ENCODE peak calls at places on chromosomes 12 and 14, in nine cellular contexts. C is fibroblast of pulmonary artery, N is astrocyte of the cerebellum, D is GM04504, S is skeletal muscle cell, M is dorsolateral prefrontal cortex, Z is NCI-H1694 treated with DMSO at 0.1 percent for 48 hours, O is NCI-H446 treated with DMSO at 0.1 percent for 48 hours, X is T-helper 1 cell. H is an unnamed sample.

GRCh38 chr12:6761849-6762248 is 4.3 kb upstream of the PTMS start:
- DNase-seq in C (no peak), N (no peak), D (no peak), S (no peak), M (no peak), Z (no peak), O (no peak), X (no peak), H (no peak)

GRCh38 chr14:101064718-101065117 is 161.2 kb upstream of the RTL1 start:
- DNase-seq in C (no peak), N (no peak), D (no peak), S (no peak), M (no peak), Z (no peak), O (no peak), X (no peak), H (no peak)

GRCh38 chr12:95731519-95731958 is 59.0 kb downstream of the NTN4 start:
- DNase-seq in C (no peak), N (no peak), D (no peak), S (no peak), M (no peak), Z (no peak), O (no peak), X (no peak), H (no peak)

GRCh38 chr12:50699149-50699548 is 64.8 kb upstream of the ATF1 start:
- DNase-seq in C (no peak), N (no peak), D (no peak), S (no peak), M (no peak), Z (no peak), O (no peak), X (no peak), H (no peak)

GRCh38 chr14:51167587-51168219 is 72.3 kb upstream of the TMX1 start:
- DNase-seq in C (peak; percentile 61), N (no peak), D (no peak), S (peak; percentile 75), M (no peak), Z (no peak), O (no peak), X (no peak), H (no peak)

GRCh38 chr12:115017346-115017745 is 333.4 kb upstream of the TBX3 start:
- DNase-seq in C (no peak), N (no peak), D (no peak), S (no peak), M (no peak), Z (no peak), O (no peak), X (no peak), H (no peak)

GRCh38 chr12:85275359-85275758 is 4.7 kb upstream of the ALX1 start:
- DNase-seq in C (no peak), N (no peak), D (no peak), S (no peak), M (no peak), Z (no peak), O (peak; percentile 20), X (no peak), H (no peak)

GRCh38 chr12:122031342-122032216 is 9.9 kb downstream of the BCL7A start:
- DNase-seq in C (peak; percentile 39), N (no peak), D (no peak), S (no peak), M (no peak), Z (peak; percentile 8), O (no peak), X (no peak), H (peak; percentile 33)

GRCh38 chr14:88163731-88164255 is 158.9 kb downstream of the GPR65 start:
- DNase-seq in C (no peak), N (no peak), D (no peak), S (no peak), M (no peak), Z (no peak), O (no peak), X (no peak), H (no peak)

GRCh38 chr12:8946733-8947132 is 2.7 kb downstream of the M6PR start:
- DNase-seq in C (no peak), N (no peak), D (no peak), S (no peak), M (no peak), Z (no peak), O (no peak), X (no peak), H (no peak)

GRCh38 chr14:73238262-73238852 is 1.1 kb downstream of the PAPLN start:
- DNase-seq in C (peak; percentile 81), N (peak; percentile 86), D (peak; percentile 26), S (peak; percentile 68), M (no peak), Z (peak; percentile 43), O (no peak), X (no peak), H (no peak)

GRCh38 chr14:70955543-70956480 is 48.6 kb downstream of the PCNX1 start:
- DNase-seq in C (peak; percentile 58), N (no peak), D (peak; percentile 19), S (no peak), M (no peak), Z (peak; percentile 52), O (no peak), X (peak; percentile 27), H (no peak)

GRCh38 chr12:54417712-54418440 is 1.2 kb downstream of the ITGA5 start:
- DNase-seq in C (no peak), N (no peak), D (no peak), S (no peak), M (no peak), Z (no peak), O (no peak), X (no peak), H (no peak)

GRCh38 chr12:34390846-34391700 is 368.8 kb downstream of the ALG10 start:
- DNase-seq in C (no peak), N (no peak), D (no peak), S (no peak), M (peak; percentile 29), Z (no peak), O (no peak), X (no peak), H (no peak)

GRCh38 chr12:131116437-131117117 is 162.9 kb downstream of the ADGRD1 start:
- DNase-seq in C (peak; percentile 32), N (no peak), D (no peak), S (no peak), M (peak; percentile 52), Z (no peak), O (no peak), X (no peak), H (no peak)

GRCh38 chr14:90985601-90986242 is 74.7 kb downstream of the RPS6KA5 start:
- DNase-seq in C (no peak), N (no peak), D (no peak), S (no peak), M (no peak), Z (no peak), O (no peak), X (no peak), H (no peak)

GRCh38 chr14:50679674-50680073 is 11.6 kb upstream of the SAV1 start:
- DNase-seq in C (no peak), N (no peak), D (no peak), S (no peak), M (no peak), Z (no peak), O (no peak), X (no peak), H (no peak)

GRCh38 chr14:32366995-32367394 is 37.9 kb downstream of the AKAP6 start:
- DNase-seq in C (peak; percentile 67), N (peak; percentile 79), D (no peak), S (peak; percentile 90), M (no peak), Z (no peak), O (peak; percentile 90), X (no peak), H (no peak)

GRCh38 chr12:51330186-51330585 is 6.2 kb upstream of the BIN2 start:
- DNase-seq in C (no peak), N (no peak), D (no peak), S (no peak), M (no peak), Z (no peak), O (no peak), X (no peak), H (no peak)